ENCODE peak calls at places on chromosomes 6 and 20, in seven cellular contexts. One of them, this sample, is unnamed.

GRCh38 chr20:2206957-2207769 is 88.6 kb upstream of the TGM3 start:
- DNase-seq in IMR-90: peak
- DNase-seq in breast epithelium: peak
- DNase-seq in nephron progenitor cell: peak
- DNase-seq in tibial nerve: peak
- DNase-seq in GM13977: peak
- DNase-seq in left ventricle myocardium inferior: peak
- DNase-seq in this sample: peak

GRCh38 chr20:58389324-58389967 is 417 bp downstream of the VAPB start:
- DNase-seq in IMR-90: peak
- DNase-seq in tibial nerve: peak
- DNase-seq in nephron progenitor cell: peak
- DNase-seq in breast epithelium: no peak
- DNase-seq in GM13977: peak
- DNase-seq in left ventricle myocardium inferior: peak
- DNase-seq in this sample: peak

GRCh38 chr20:52747736-52748135 is 224.4 kb upstream of the TSHZ2 start:
- DNase-seq in IMR-90: no peak
- DNase-seq in GM13977: no peak
- DNase-seq in nephron progenitor cell: peak
- DNase-seq in breast epithelium: no peak
- DNase-seq in left ventricle myocardium inferior: no peak
- DNase-seq in tibial nerve: no peak
- DNase-seq in this sample: no peak

GRCh38 chr6:35181933-35182612 is 31.7 kb upstream of the SCUBE3 start:
- DNase-seq in tibial nerve: peak
- DNase-seq in GM13977: no peak
- DNase-seq in nephron progenitor cell: no peak
- DNase-seq in breast epithelium: peak
- DNase-seq in IMR-90: peak
- DNase-seq in left ventricle myocardium inferior: peak
- DNase-seq in this sample: peak

GRCh38 chr6:78308025-78308424 is 559.3 kb upstream of the IRAK1BP1 start:
- DNase-seq in GM13977: no peak
- DNase-seq in IMR-90: no peak
- DNase-seq in left ventricle myocardium inferior: no peak
- DNase-seq in nephron progenitor cell: no peak
- DNase-seq in tibial nerve: no peak
- DNase-seq in breast epithelium: no peak
- DNase-seq in this sample: no peak

GRCh38 chr6:63807056-63807455 is 171.5 kb downstream of the PHF3 start:
- DNase-seq in tibial nerve: no peak
- DNase-seq in left ventricle myocardium inferior: no peak
- DNase-seq in nephron progenitor cell: no peak
- DNase-seq in breast epithelium: no peak
- DNase-seq in GM13977: no peak
- DNase-seq in IMR-90: no peak
- DNase-seq in this sample: no peak

GRCh38 chr6:190596-191395 is 101.5 kb upstream of the DUSP22 start:
- DNase-seq in GM13977: no peak
- DNase-seq in left ventricle myocardium inferior: no peak
- DNase-seq in breast epithelium: no peak
- DNase-seq in nephron progenitor cell: peak
- DNase-seq in IMR-90: no peak
- DNase-seq in tibial nerve: no peak
- DNase-seq in this sample: no peak

GRCh38 chr6:116511424-116512131 is at the start of gene CALHM5:
- DNase-seq in left ventricle myocardium inferior: peak
- DNase-seq in IMR-90: peak
- DNase-seq in nephron progenitor cell: no peak
- DNase-seq in tibial nerve: peak
- DNase-seq in GM13977: no peak
- DNase-seq in breast epithelium: no peak
- DNase-seq in this sample: no peak

DNA sequence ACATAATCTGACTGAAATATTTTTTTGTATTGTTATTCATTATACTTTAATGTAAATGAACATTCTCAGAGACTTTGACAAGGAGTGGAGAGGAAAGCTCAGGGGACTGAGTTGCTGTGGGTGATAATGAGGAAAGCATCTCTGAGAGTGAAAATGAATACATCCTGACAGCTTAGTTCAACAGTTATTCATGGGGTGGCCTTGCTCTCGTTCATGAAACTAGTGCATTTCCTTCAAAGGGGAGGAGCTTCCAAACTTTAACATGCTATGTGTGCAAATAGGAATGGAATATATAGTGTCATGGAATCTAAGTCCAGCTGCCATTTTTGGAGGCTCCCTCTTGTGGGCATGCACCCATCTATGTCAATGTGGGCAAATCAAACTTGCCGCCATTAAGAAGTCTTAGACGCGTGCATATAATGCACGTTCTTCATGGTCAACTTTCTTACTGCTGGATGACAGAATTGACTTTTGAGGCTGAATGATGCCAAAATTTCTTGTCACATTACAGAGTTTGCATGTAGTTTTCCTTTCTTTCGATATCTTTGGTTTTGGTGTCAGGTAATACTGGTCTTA is 124.3 kb upstream of the TMEM170B start:
- DNase-seq in left ventricle myocardium inferior: no peak
- DNase-seq in IMR-90: no peak
- DNase-seq in breast epithelium: no peak
- DNase-seq in tibial nerve: no peak
- DNase-seq in GM13977: no peak
- DNase-seq in nephron progenitor cell: no peak
- DNase-seq in this sample: no peak
- TF ChIP-seq CTCF in left ventricle myocardium inferior: peak
- TF ChIP-seq CTCF in IMR-90: no peak
- TF ChIP-seq CTCF in breast epithelium: no peak
- TF ChIP-seq CTCF in tibial nerve: no peak
- TF ChIP-seq CTCF in GM13977: peak
- TF ChIP-seq CTCF in nephron progenitor cell: no peak
- TF ChIP-seq CTCF in this sample: no peak

GRCh38 chr6:16332175-16332542 is 93.8 kb downstream of the GMPR start:
- DNase-seq in breast epithelium: peak
- DNase-seq in GM13977: peak
- DNase-seq in left ventricle myocardium inferior: peak
- DNase-seq in IMR-90: peak
- DNase-seq in nephron progenitor cell: peak
- DNase-seq in tibial nerve: peak
- DNase-seq in this sample: peak
- TF ChIP-seq CTCF in breast epithelium: peak
- TF ChIP-seq CTCF in GM13977: peak
- TF ChIP-seq CTCF in left ventricle myocardium inferior: peak
- TF ChIP-seq CTCF in IMR-90: peak
- TF ChIP-seq CTCF in nephron progenitor cell: peak
- TF ChIP-seq CTCF in tibial nerve: peak
- TF ChIP-seq CTCF in this sample: peak

DNA sequence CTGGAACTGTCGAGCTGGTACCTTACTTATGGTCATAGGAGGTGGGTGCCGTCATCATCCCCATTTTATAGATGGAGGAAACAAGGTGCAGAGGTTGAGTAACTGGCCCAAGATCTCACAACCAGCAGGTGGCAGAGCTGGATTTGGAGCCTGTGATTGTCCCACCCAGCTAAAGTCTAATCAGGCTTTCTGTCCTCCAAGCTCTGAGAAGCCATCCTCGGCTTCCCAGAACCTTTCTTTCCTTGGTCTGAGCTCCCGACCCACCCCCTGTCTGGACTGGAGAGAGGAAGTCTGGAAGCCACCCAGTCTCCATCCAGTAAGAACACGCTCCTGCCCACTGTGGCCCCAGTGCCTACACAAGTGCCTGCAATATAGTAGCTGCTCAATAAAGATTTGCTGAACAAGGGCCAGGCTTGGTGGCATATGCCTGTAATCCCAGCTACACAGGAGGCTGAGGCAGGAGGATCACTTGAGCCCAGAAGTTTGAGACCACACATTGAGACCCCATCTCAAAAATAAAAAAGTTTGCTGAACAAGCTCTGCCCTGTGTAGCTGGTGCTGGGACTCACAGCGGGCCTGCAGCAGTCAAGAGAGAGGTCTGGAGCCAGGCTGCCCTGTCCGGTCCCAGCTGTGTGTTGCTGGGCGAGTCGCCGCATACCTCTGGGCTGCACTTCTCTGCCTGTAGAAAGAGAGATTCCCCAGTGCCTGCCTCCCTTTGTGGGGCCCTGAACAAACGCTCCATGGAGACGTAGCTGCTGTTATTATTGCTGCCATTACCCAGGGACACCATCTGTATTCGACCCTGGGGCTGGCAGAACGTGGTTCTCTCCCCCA is 32.5 kb upstream of the DLGAP4 start:
- DNase-seq in GM13977: peak
- DNase-seq in nephron progenitor cell: no peak
- DNase-seq in breast epithelium: no peak
- DNase-seq in left ventricle myocardium inferior: no peak
- DNase-seq in IMR-90: peak
- DNase-seq in tibial nerve: no peak
- DNase-seq in this sample: no peak
- TF ChIP-seq CTCF in GM13977: peak
- TF ChIP-seq CTCF in nephron progenitor cell: no peak
- TF ChIP-seq CTCF in breast epithelium: no peak
- TF ChIP-seq CTCF in left ventricle myocardium inferior: peak
- TF ChIP-seq CTCF in IMR-90: peak
- TF ChIP-seq CTCF in tibial nerve: peak
- TF ChIP-seq CTCF in this sample: no peak

DNA sequence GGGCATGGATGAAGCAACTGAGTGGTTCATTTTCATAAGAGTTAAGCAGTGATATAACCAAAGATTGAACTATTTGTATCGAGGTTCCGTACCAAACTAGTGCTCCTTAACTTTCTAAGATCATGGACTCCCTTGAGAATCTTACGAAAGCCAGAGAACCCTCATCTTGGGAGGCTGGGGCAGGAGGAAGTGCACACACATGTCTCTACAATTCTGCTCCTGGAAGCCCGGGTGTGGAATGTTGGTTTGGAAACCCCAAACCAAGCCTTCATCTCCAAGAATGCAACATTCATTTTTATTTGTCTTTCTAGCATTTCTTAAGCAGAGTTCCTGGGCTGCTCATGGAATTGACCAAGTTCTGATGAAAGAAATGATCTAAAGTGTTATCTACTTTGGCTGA is 250.5 kb upstream of the PRND start:
- DNase-seq in IMR-90: peak
- DNase-seq in left ventricle myocardium inferior: no peak
- DNase-seq in breast epithelium: no peak
- DNase-seq in tibial nerve: no peak
- DNase-seq in GM13977: no peak
- DNase-seq in nephron progenitor cell: no peak
- DNase-seq in this sample: no peak
- TF ChIP-seq CTCF in IMR-90: no peak
- TF ChIP-seq CTCF in left ventricle myocardium inferior: no peak
- TF ChIP-seq CTCF in breast epithelium: no peak
- TF ChIP-seq CTCF in tibial nerve: no peak
- TF ChIP-seq CTCF in GM13977: no peak
- TF ChIP-seq CTCF in nephron progenitor cell: no peak
- TF ChIP-seq CTCF in this sample: no peak